ENCODE peak calls at places on chromosomes 7 and 10, in ten cellular contexts. Z, X, A, R, B, D, V, U, Q and L are unnamed samples.

GRCh38 chr7:65840446-65840845 is 32.4 kb upstream of the VKORC1L1 start:
- DNase-seq in Z (no peak), X (peak), A (peak), R (no peak), B (peak), D (no peak), V (peak), U (no peak), Q (no peak), L (no peak)

GRCh38 chr10:119652361-119652760 is 1.2 kb downstream of the BAG3 start:
- DNase-seq in Z (no peak), X (peak), A (no peak), R (no peak), B (no peak), D (no peak), V (no peak), U (no peak), Q (peak), L (no peak)

GRCh38 chr7:98556288-98556687 is 60.8 kb upstream of the NPTX2 start:
- DNase-seq in Z (no peak), X (no peak), A (no peak), R (no peak), B (no peak), D (no peak), V (no peak), U (no peak), Q (no peak), L (no peak)

GRCh38 chr7:106317971-106318370 is 33.2 kb upstream of the NAMPT start:
- DNase-seq in Z (no peak), X (no peak), A (no peak), R (no peak), B (no peak), D (no peak), V (no peak), U (no peak), Q (peak), L (no peak)

GRCh38 chr7:95011156-95011928 is 103.9 kb downstream of the PPP1R9A start:
- DNase-seq in Z (no peak), X (no peak), A (no peak), R (no peak), B (no peak), D (no peak), V (peak), U (no peak), Q (peak), L (no peak)

GRCh38 chr10:49598164-49598856 is 11.8 kb upstream of the SLC18A3 start:
- DNase-seq in Z (no peak), X (peak), A (no peak), R (no peak), B (no peak), D (no peak), V (no peak), U (no peak), Q (no peak), L (no peak)

GRCh38 chr10:49431426-49431825 is 35.5 kb upstream of the DRGX start:
- DNase-seq in Z (no peak), X (no peak), A (no peak), R (no peak), B (no peak), D (no peak), V (no peak), U (no peak), Q (peak), L (no peak)

GRCh38 chr10:24518981-24519597 is 204.6 kb downstream of the ARHGAP21 start:
- DNase-seq in Z (no peak), X (peak), A (peak), R (peak), B (peak), D (no peak), V (peak), U (peak), Q (peak), L (peak)

GRCh38 chr7:14850039-14850438 is 52.5 kb downstream of the DGKB start:
- DNase-seq in Z (no peak), X (no peak), A (no peak), R (no peak), B (no peak), D (no peak), V (no peak), U (no peak), Q (peak), L (no peak)

GRCh38 chr10:75395171-75395954 is 6.2 kb downstream of the ZNF503 start:
- DNase-seq in Z (no peak), X (peak), A (peak), R (peak), B (peak), D (no peak), V (peak), U (peak), Q (peak), L (no peak)

GRCh38 chr10:89744021-89744420 is 42.6 kb downstream of the KIF20B start:
- DNase-seq in Z (no peak), X (no peak), A (no peak), R (no peak), B (no peak), D (no peak), V (no peak), U (no peak), Q (peak), L (no peak)

GRCh38 chr7:44735403-44736165 is 13.1 kb upstream of the ZMIZ2 start:
- DNase-seq in Z (no peak), X (no peak), A (no peak), R (no peak), B (peak), D (no peak), V (no peak), U (peak), Q (peak), L (no peak)

GRCh38 chr10:54469587-54470323 is 331.3 kb downstream of the PCDH15 start:
- DNase-seq in Z (no peak), X (no peak), A (no peak), R (no peak), B (no peak), D (no peak), V (no peak), U (no peak), Q (no peak), L (no peak)

GRCh38 chr7:152462995-152463713 is 27.4 kb upstream of the KMT2C start:
- DNase-seq in Z (no peak), X (no peak), A (peak), R (no peak), B (no peak), D (no peak), V (peak), U (no peak), Q (peak), L (no peak)

GRCh38 chr10:80413152-80413996 is 5.0 kb downstream of the PRXL2A start:
- DNase-seq in Z (no peak), X (no peak), A (peak), R (no peak), B (no peak), D (no peak), V (peak), U (no peak), Q (peak), L (no peak)

GRCh38 chr10:69484736-69485135 is 33.5 kb downstream of the TSPAN15 start:
- DNase-seq in Z (no peak), X (no peak), A (no peak), R (peak), B (no peak), D (no peak), V (no peak), U (no peak), Q (no peak), L (no peak)

GRCh38 chr7:36279251-36279925 is 110.3 kb upstream of the ANLN start:
- DNase-seq in Z (no peak), X (no peak), A (peak), R (no peak), B (no peak), D (no peak), V (no peak), U (peak), Q (peak), L (no peak)

GRCh38 chr7:11701829-11702560 is 130.0 kb downstream of the THSD7A start:
- DNase-seq in Z (no peak), X (no peak), A (peak), R (no peak), B (no peak), D (no peak), V (peak), U (no peak), Q (no peak), L (no peak)

GRCh38 chr7:70569335-70569819 is 562.6 kb upstream of the GALNT17 start:
- DNase-seq in Z (no peak), X (no peak), A (no peak), R (no peak), B (no peak), D (no peak), V (no peak), U (no peak), Q (no peak), L (peak)

GRCh38 chr10:1403508-1404230 is 333.7 kb downstream of the ADARB2 start:
- DNase-seq in Z (no peak), X (peak), A (peak), R (no peak), B (no peak), D (no peak), V (peak), U (no peak), Q (no peak), L (no peak)

GRCh38 chr10:103548581-103549348 is 55.3 kb downstream of the NEURL1 start:
- DNase-seq in Z (no peak), X (peak), A (no peak), R (peak), B (no peak), D (no peak), V (no peak), U (no peak), Q (no peak), L (peak)

GRCh38 chr7:1466524-1467271 is 7.4 kb upstream of the MICALL2 start:
- DNase-seq in Z (no peak), X (peak), A (peak), R (peak), B (no peak), D (no peak), V (peak), U (no peak), Q (peak), L (no peak)

GRCh38 chr10:130067893-130068292 is 42.7 kb downstream of the C10orf143 start:
- DNase-seq in Z (no peak), X (no peak), A (no peak), R (no peak), B (no peak), D (no peak), V (no peak), U (no peak), Q (no peak), L (no peak)

GRCh38 chr7:99365318-99366141 is 9.0 kb upstream of the ARPC1B start:
- DNase-seq in Z (peak), X (peak), A (peak), R (peak), B (peak), D (no peak), V (peak), U (peak), Q (no peak), L (no peak)

GRCh38 chr10:60706146-60706545 is 72.1 kb upstream of the CDK1 start:
- DNase-seq in Z (no peak), X (no peak), A (no peak), R (no peak), B (no peak), D (no peak), V (no peak), U (no peak), Q (no peak), L (no peak)

GRCh38 chr10:31961264-31961663 is 32.6 kb upstream of the ARHGAP12 start:
- DNase-seq in Z (no peak), X (no peak), A (no peak), R (no peak), B (no peak), D (no peak), V (no peak), U (no peak), Q (peak), L (no peak)